ENCODE peak calls at places on chromosomes 13 and 19, in five cellular contexts. W is Right ventricle myocardium superior; Y is stimulated activated CD4-positive, alpha-beta T cell treated with anti-CD3 and anti-CD28 coated beads, Interleukin-15, amount 100 ng/mL, for 1 hour; F is NCI-H1048; G is anterior cingulate cortex. P is an unnamed sample.

GRCh38 chr13:96636310-96636709 is 358.0 kb downstream of the OXGR1 start:
- DNase-seq in W (no peak), G (no peak), Y (no peak), F (no peak), P (no peak)

GRCh38 chr19:19305696-19306095 is 14.6 kb downstream of the SUGP1 start:
- DNase-seq in F (no peak), W (no peak), Y (no peak), G (no peak), P (no peak)

GRCh38 chr13:34591801-34592454 is 350.1 kb upstream of the NBEA start:
- DNase-seq in Y (no peak), W (peak), F (no peak), G (peak), P (peak)

GRCh38 chr13:36385471-36385870 is 39.3 kb upstream of the SPART start:
- DNase-seq in G (no peak), Y (no peak), W (no peak), F (no peak), P (no peak)

GRCh38 chr13:84445776-84446175 is 563.5 kb upstream of the SLITRK1 start:
- DNase-seq in W (no peak), Y (no peak), F (no peak), G (no peak), P (no peak)

GRCh38 chr19:18385675-18386542 is at the start of gene GDF15:
- DNase-seq in G (no peak), F (no peak), Y (no peak), W (peak), P (no peak)

GRCh38 chr19:11405846-11406643 is 13.1 kb downstream of the RGL3 start:
- DNase-seq in Y (no peak), W (no peak), G (no peak), F (no peak), P (no peak)

GRCh38 chr19:5563941-5564612 is 3.7 kb downstream of the TINCR start:
- DNase-seq in G (no peak), W (no peak), Y (no peak), F (no peak), P (no peak)

GRCh38 chr13:112068531-112069062 is 1.6 kb downstream of the SOX1 start:
- DNase-seq in Y (no peak), W (no peak), G (no peak), F (no peak), P (no peak)

GRCh38 chr13:52851153-52851962 is 2.9 kb upstream of the PCDH8 start:
- DNase-seq in F (peak), G (no peak), W (peak), Y (no peak), P (peak)

GRCh38 chr13:104920091-104920490 is 1615.4 kb downstream of the EFNB2 start:
- DNase-seq in Y (no peak), W (no peak), G (no peak), F (no peak), P (no peak)

GRCh38 chr13:80177327-80177726 is 163.6 kb downstream of the SPRY2 start:
- DNase-seq in F (no peak), G (no peak), W (no peak), Y (no peak), P (no peak)

GRCh38 chr13:106034201-106034600 is 501.3 kb downstream of the EFNB2 start:
- DNase-seq in Y (no peak), W (no peak), G (no peak), F (no peak), P (no peak)